ENCODE peak calls at places on chromosome 5, in seven cellular contexts. Q, C, Y, V, I, T and R are unnamed samples.

GRCh38 chr5:919356-920000 is 26.8 kb downstream of the TRIP13 start:
- DNase-seq in Q (no peak), C (no peak), Y (no peak), V (peak; percentile 50), I (no peak), T (no peak), R (no peak)

GRCh38 chr5:140251527-140251973 is 51.4 kb downstream of the PFDN1 start:
- DNase-seq in Q (no peak), C (no peak), Y (peak; percentile 94), V (peak; percentile 36), I (no peak), T (peak; percentile 75), R (no peak)

GRCh38 chr5:76384705-76385104 is 18.4 kb upstream of the IQGAP2 start:
- DNase-seq in Q (no peak), C (no peak), Y (no peak), V (no peak), I (no peak), T (no peak), R (no peak)

GRCh38 chr5:62017092-62017491 is 288.9 kb upstream of the KIF2A start:
- DNase-seq in Q (no peak), C (no peak), Y (no peak), V (no peak), I (no peak), T (no peak), R (no peak)

GRCh38 chr5:54959673-54960418 is 25.5 kb downstream of the ESM1 start:
- DNase-seq in Q (no peak), C (peak; percentile 74), Y (no peak), V (no peak), I (no peak), T (no peak), R (no peak)

GRCh38 chr5:18236386-18236785 is 602.1 kb downstream of the TAF11L14 start:
- DNase-seq in Q (no peak), C (no peak), Y (no peak), V (peak; percentile 10), I (no peak), T (no peak), R (no peak)

GRCh38 chr5:11239261-11239660 is 478.2 kb upstream of the DAP start:
- DNase-seq in Q (no peak), C (no peak), Y (no peak), V (no peak), I (no peak), T (no peak), R (no peak)

GRCh38 chr5:57219386-57219785 is 45.5 kb downstream of the GPBP1 start:
- DNase-seq in Q (no peak), C (no peak), Y (no peak), V (peak; percentile 9), I (no peak), T (no peak), R (no peak)

GRCh38 chr5:1732955-1733354 is 66.7 kb downstream of the MRPL36 start:
- DNase-seq in Q (no peak), C (peak; percentile 9), Y (no peak), V (no peak), I (peak; percentile 16), T (no peak), R (no peak)

GRCh38 chr5:63931841-63932240 is 30.4 kb downstream of the HTR1A start:
- DNase-seq in Q (no peak), C (no peak), Y (no peak), V (no peak), I (no peak), T (no peak), R (no peak)

GRCh38 chr5:17951392-17952169 is 317.3 kb downstream of the TAF11L14 start:
- DNase-seq in Q (no peak), C (no peak), Y (no peak), V (peak; percentile 52), I (no peak), T (no peak), R (no peak)

DNA sequence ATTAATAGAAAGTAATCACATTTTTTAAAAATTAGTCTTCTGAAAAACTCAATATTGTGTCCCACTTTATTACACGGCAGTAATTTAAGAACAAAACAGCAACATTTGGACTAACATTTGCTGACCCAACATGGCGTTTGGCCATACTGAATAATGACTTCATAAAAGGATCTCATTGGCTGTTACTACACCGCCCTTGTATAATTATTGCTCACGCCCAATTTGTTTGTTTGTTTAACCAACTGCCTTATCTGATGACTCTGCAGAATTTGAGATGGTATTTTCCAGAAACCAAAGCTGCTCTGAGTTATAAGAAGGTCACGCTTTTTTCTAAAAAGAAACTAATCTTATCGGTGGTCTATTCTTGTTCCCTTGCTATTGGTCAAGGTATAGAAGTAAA is 200.2 kb upstream of the TARS1 start:
- DNase-seq in Q (no peak), C (no peak), Y (no peak), V (no peak), I (no peak), T (no peak), R (no peak)
- H3K27ac ChIP-seq in Q (no peak overlapping the region), C (no peak overlapping the region), Y (no peak overlapping the region), V (no peak overlapping the region), I (no peak overlapping the region), T (no peak overlapping the region), R (no peak overlapping the region)

GRCh38 chr5:106267256-106267655 is 1403.5 kb downstream of the EFNA5 start:
- DNase-seq in Q (no peak), C (no peak), Y (no peak), V (no peak), I (no peak), T (no peak), R (no peak)

DNA sequence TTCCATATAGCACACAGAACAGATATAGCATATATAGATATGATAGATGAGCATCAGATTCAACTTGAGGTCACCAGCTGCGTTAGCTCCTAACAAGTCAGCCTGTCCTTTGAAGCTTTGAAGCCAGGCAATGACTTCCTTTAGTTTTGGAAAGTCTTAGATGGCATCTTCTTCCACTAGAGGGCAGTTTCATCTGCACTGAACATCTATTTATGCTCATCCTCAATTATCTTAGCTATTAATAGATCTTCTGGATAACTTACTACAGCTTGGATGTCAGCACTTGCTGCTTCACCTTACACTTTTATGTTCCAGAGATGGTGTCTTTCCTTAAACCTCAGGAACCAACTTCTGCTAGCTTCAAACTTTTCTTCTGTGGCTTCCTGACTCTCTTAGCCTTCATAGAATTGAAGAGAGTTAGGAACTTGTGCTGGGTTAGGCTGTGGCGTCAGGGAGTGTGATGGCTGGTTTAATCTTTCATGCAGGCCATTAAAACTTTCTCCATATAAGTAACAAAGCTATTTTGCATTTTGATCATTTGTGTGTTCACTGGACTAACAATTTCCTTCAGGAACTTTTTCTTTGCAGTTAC is 1401.4 kb downstream of the EFNA5 start:
- DNase-seq in Q (no peak), C (no peak), Y (peak; percentile 57), V (peak; percentile 31), I (no peak), T (no peak), R (no peak)
- H3K4me3 ChIP-seq in Q (no peak overlapping the region), C (no peak overlapping the region), Y (no peak overlapping the region), V (no peak overlapping the region), I (no peak overlapping the region), T (no peak overlapping the region), R (no peak overlapping the region)

GRCh38 chr5:109987355-109987754 is 297.6 kb downstream of the MAN2A1 start:
- DNase-seq in Q (no peak), C (no peak), Y (no peak), V (no peak), I (no peak), T (no peak), R (no peak)
- H3K27ac ChIP-seq in Q (no peak overlapping the region), C (peak overlapping the region; percentile 69), Y (no peak overlapping the region), V (no peak overlapping the region), I (peak overlapping the region; percentile 76), T (peak overlapping the region; percentile 98), R (no peak overlapping the region)

DNA sequence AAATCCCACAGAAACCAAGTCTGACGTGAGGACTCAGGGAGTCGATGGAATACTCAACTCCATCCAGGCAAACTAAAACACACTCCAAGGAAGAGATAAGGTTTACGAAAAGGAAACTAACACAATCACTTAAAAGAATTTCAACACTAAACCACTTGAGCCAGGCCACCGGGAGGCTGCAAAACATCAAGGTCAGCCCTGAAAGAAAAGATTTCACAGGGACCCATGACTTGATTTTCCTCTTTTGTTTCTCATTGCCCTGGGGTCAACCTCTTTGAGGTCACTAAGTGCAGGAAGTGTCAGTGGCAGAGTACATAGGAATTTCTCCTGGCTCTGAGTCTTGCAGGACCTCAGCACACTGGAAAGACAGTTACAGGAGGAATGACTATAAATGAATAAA is 77.8 kb upstream of the TARS1 start:
- DNase-seq in Q (peak; percentile 51), C (no peak), Y (peak; percentile 71), V (no peak), I (no peak), T (peak; percentile 55), R (no peak)
- H3K4me3 ChIP-seq in Q (no peak overlapping the region), C (no peak overlapping the region), Y (no peak overlapping the region), V (no peak overlapping the region), I (peak overlapping the region; percentile 14), T (no peak overlapping the region), R (no peak overlapping the region)